ENCODE peak calls at places on chromosomes 7 and 10, in five cellular contexts. Z, C, I, X and N are unnamed samples.

GRCh38 chr10:114295393-114295792 is 56.3 kb downstream of the VWA2 start:
- DNase-seq in Z (no peak), C (no peak), I (no peak), X (no peak), N (no peak)

GRCh38 chr10:90635111-90635798 is 222.6 kb downstream of the HTR7 start:
- DNase-seq in Z (no peak), C (no peak), I (no peak), X (no peak), N (no peak)

GRCh38 chr10:31939797-31940708 is 11.4 kb upstream of the ARHGAP12 start:
- DNase-seq in Z (no peak), C (no peak), I (no peak), X (no peak), N (no peak)

GRCh38 chr7:107966701-107967100 is 36.3 kb downstream of the LAMB1 start:
- DNase-seq in Z (no peak), C (no peak), I (peak), X (no peak), N (peak)

GRCh38 chr10:124588736-124589451 is 127.3 kb downstream of the LHPP start:
- DNase-seq in Z (no peak), C (no peak), I (no peak), X (no peak), N (peak)

GRCh38 chr10:14063531-14064317 is 267.0 kb downstream of the FRMD4A start:
- DNase-seq in Z (no peak), C (no peak), I (no peak), X (no peak), N (no peak)

GRCh38 chr10:24153537-24153936 is 55.4 kb upstream of the KIAA1217 start:
- DNase-seq in Z (no peak), C (no peak), I (no peak), X (no peak), N (no peak)

GRCh38 chr10:80492875-80493413 is 38.8 kb downstream of the TSPAN14 start:
- DNase-seq in Z (no peak), C (no peak), I (no peak), X (no peak), N (no peak)

GRCh38 chr7:22445140-22445722 is 54.8 kb downstream of the STEAP1B start:
- DNase-seq in Z (no peak), C (peak), I (peak), X (no peak), N (peak)

GRCh38 chr7:1935176-1936005 is 265.3 kb downstream of the ELFN1 start:
- DNase-seq in Z (no peak), C (no peak), I (no peak), X (no peak), N (no peak)

GRCh38 chr10:43278216-43278615 is 11.4 kb upstream of the RASGEF1A start:
- DNase-seq in Z (no peak), C (no peak), I (no peak), X (no peak), N (no peak)

GRCh38 chr10:62541811-62542210 is 167.6 kb downstream of the ZNF365 start:
- DNase-seq in Z (no peak), C (no peak), I (no peak), X (no peak), N (no peak)

GRCh38 chr7:30726296-30727006 is 25.5 kb upstream of the INMT start:
- DNase-seq in Z (no peak), C (no peak), I (no peak), X (no peak), N (no peak)

GRCh38 chr7:90626011-90626410 is 29.9 kb downstream of the CDK14 start:
- DNase-seq in Z (no peak), C (no peak), I (no peak), X (no peak), N (no peak)

GRCh38 chr7:57443567-57443966 is 6.4 kb upstream of the ZNF716 start:
- DNase-seq in Z (no peak), C (no peak), I (no peak), X (no peak), N (no peak)

GRCh38 chr7:26508917-26509316 is 217.3 kb downstream of the SNX10 start:
- DNase-seq in Z (no peak), C (no peak), I (no peak), X (no peak), N (no peak)

GRCh38 chr10:3408603-3409365 is 236.2 kb upstream of the PITRM1 start:
- DNase-seq in Z (no peak), C (no peak), I (no peak), X (no peak), N (no peak)

GRCh38 chr7:468681-469590 is 50.7 kb downstream of the PDGFA start:
- DNase-seq in Z (peak), C (no peak), I (no peak), X (peak), N (no peak)

GRCh38 chr7:83837683-83838082 is 188.7 kb upstream of the SEMA3E start:
- DNase-seq in Z (no peak), C (no peak), I (no peak), X (no peak), N (no peak)

GRCh38 chr10:17617031-17617911 is at the start of gene HACD1:
- DNase-seq in Z (no peak), C (peak), I (peak), X (peak), N (no peak)